ENCODE peak calls at places on chromosome 9, in five cellular contexts. D, M, G, Q and K are unnamed samples.

GRCh38 chr9:38042626-38043359 is 26.2 kb downstream of the SHB start:
- DNase-seq in G (no peak), D (no peak), M (no peak), Q (no peak), K (no peak)

GRCh38 chr9:81557957-81558791 is 131.2 kb downstream of the TLE1 start:
- DNase-seq in G (peak; percentile 44), Q (no peak), M (no peak), D (peak; percentile 63), K (no peak)

GRCh38 chr9:121944741-121945191 is 148.3 kb downstream of the TTLL11 start:
- DNase-seq in M (no peak), D (peak; percentile 91), G (no peak), Q (no peak), K (no peak)

GRCh38 chr9:127194881-127195713 is 69.5 kb upstream of the GARNL3 start:
- DNase-seq in D (peak; percentile 63), M (no peak), Q (no peak), G (peak; percentile 86), K (no peak)

GRCh38 chr9:35834260-35835215 is 5.5 kb downstream of the TMEM8B start:
- DNase-seq in G (no peak), M (no peak), D (no peak), Q (no peak), K (no peak)

GRCh38 chr9:89361031-89361430 is 42.7 kb downstream of the SECISBP2 start:
- DNase-seq in D (no peak), Q (no peak), M (no peak), G (no peak), K (no peak)

GRCh38 chr9:137816531-137817235 is 60.9 kb upstream of the CACNA1B start:
- DNase-seq in G (no peak), Q (no peak), M (no peak), D (no peak), K (no peak)

GRCh38 chr9:89874351-89875321 is 269.8 kb downstream of the GADD45G start:
- DNase-seq in Q (no peak), D (no peak), G (no peak), M (no peak), K (no peak)

GRCh38 chr9:129455151-129455995 is 165.5 kb downstream of the C9orf50 start:
- DNase-seq in G (no peak), M (no peak), Q (no peak), D (peak; percentile 52), K (no peak)

GRCh38 chr9:2663886-2664674 is 42.5 kb downstream of the VLDLR start:
- DNase-seq in M (no peak), G (no peak), Q (no peak), D (no peak), K (no peak)

GRCh38 chr9:92764381-92764987 is at the start of gene BICD2:
- DNase-seq in D (no peak), M (no peak), G (no peak), Q (no peak), K (no peak)

GRCh38 chr9:708182-708555 is 133.3 kb upstream of the DMRT1 start:
- DNase-seq in D (no peak), M (no peak), G (no peak), Q (no peak), K (no peak)

GRCh38 chr9:136707849-136708517 is 4.4 kb upstream of the DIPK1B start:
- DNase-seq in D (no peak), Q (no peak), G (no peak), M (no peak), K (no peak)

GRCh38 chr9:9170735-9171134 is 1371.2 kb upstream of the DMAC1 start:
- DNase-seq in Q (no peak), G (no peak), M (no peak), D (no peak), K (no peak)

GRCh38 chr9:21404146-21404545 is 4.8 kb upstream of the IFNA8 start:
- DNase-seq in D (no peak), M (no peak), G (no peak), Q (no peak), K (no peak)